ENCODE peak calls at places on chromosome 19, in four cellular contexts. L is PC-9, E is GM23248, U is SK-N-SH. H is an unnamed sample.

GRCh38 chr19:3034845-3035541 is 5.9 kb upstream of the TLE2 start:
- DNase-seq in L (no peak), E (peak; percentile 59), U (no peak), H (peak; percentile 53)

GRCh38 chr19:49894879-49895565 is 1.7 kb downstream of the IL4I1 start:
- DNase-seq in L (no peak), E (no peak), U (no peak), H (no peak)

GRCh38 chr19:35509018-35509652 is 4.3 kb downstream of the DMKN start:
- DNase-seq in L (peak; percentile 69), E (peak; percentile 38), U (no peak), H (peak; percentile 78)

GRCh38 chr19:10001899-10002298 is 8.4 kb downstream of the COL5A3 start:
- DNase-seq in L (no peak), E (peak; percentile 66), U (no peak), H (peak; percentile 72)

GRCh38 chr19:3785464-3785937 is 680 bp downstream of the MATK start:
- DNase-seq in L (no peak), E (no peak), U (no peak), H (no peak)

GRCh38 chr19:29833614-29834261 is 21.9 kb downstream of the CCNE1 start:
- DNase-seq in L (no peak), E (no peak), U (no peak), H (no peak)

GRCh38 chr19:19410553-19411550 is 5.4 kb downstream of the GATAD2A start:
- DNase-seq in L (no peak), E (peak; percentile 67), U (no peak), H (no peak)

GRCh38 chr19:35029737-35030256 is 473 bp upstream of the SCN1B start:
- DNase-seq in L (no peak), E (peak; percentile 12), U (peak; percentile 63), H (peak; percentile 60)

GRCh38 chr19:58578430-58578925 is 5.3 kb upstream of the MZF1 start:
- DNase-seq in L (no peak), E (peak; percentile 46), U (no peak), H (no peak)

GRCh38 chr19:31478241-31478640 is 129.0 kb upstream of the TSHZ3 start:
- DNase-seq in L (no peak), E (no peak), U (no peak), H (no peak)

GRCh38 chr19:38538793-38539528 is 78.8 kb downstream of the MAP4K1 start:
- DNase-seq in L (peak; percentile 59), E (no peak), U (no peak), H (no peak)

GRCh38 chr19:54576411-54576976 is 2.9 kb downstream of the LILRA2 start:
- DNase-seq in L (no peak), E (no peak), U (no peak), H (peak; percentile 5)

GRCh38 chr19:18586311-18586710 is 2.3 kb upstream of the REX1BD start:
- DNase-seq in L (no peak), E (peak; percentile 26), U (no peak), H (no peak)

GRCh38 chr19:3336680-3337523 is 29.5 kb upstream of the NFIC start:
- DNase-seq in L (peak; percentile 62), E (peak; percentile 74), U (peak; percentile 76), H (no peak)

GRCh38 chr19:17490411-17490810 is 20.1 kb downstream of the SLC27A1 start:
- DNase-seq in L (no peak), E (no peak), U (no peak), H (no peak)

GRCh38 chr19:38266981-38267597 is 2.7 kb downstream of the SPINT2 start:
- DNase-seq in L (peak; percentile 77), E (peak; percentile 72), U (no peak), H (no peak)

GRCh38 chr19:51246153-51246552 is 4.7 kb upstream of the SIGLECL1 start:
- DNase-seq in L (peak; percentile 43), E (no peak), U (no peak), H (peak; percentile 16)
- H3K4me2 ChIP-seq in L (no peak overlapping the region), E (no peak overlapping the region), U (no peak overlapping the region), H (no peak overlapping the region)

GRCh38 chr19:41864374-41864773 is 4.3 kb downstream of the RPS19 start:
- DNase-seq in L (no peak), E (no peak), U (no peak), H (no peak)

GRCh38 chr19:41862445-41862986 is 2.5 kb downstream of the RPS19 start:
- DNase-seq in L (no peak), E (no peak), U (no peak), H (no peak)

GRCh38 chr19:41861846-41862245 is 1.8 kb downstream of the RPS19 start:
- DNase-seq in L (no peak), E (no peak), U (no peak), H (no peak)

GRCh38 chr19:41861098-41861768 is 1.2 kb downstream of the RPS19 start:
- DNase-seq in L (no peak), E (no peak), U (no peak), H (no peak)

DNA sequence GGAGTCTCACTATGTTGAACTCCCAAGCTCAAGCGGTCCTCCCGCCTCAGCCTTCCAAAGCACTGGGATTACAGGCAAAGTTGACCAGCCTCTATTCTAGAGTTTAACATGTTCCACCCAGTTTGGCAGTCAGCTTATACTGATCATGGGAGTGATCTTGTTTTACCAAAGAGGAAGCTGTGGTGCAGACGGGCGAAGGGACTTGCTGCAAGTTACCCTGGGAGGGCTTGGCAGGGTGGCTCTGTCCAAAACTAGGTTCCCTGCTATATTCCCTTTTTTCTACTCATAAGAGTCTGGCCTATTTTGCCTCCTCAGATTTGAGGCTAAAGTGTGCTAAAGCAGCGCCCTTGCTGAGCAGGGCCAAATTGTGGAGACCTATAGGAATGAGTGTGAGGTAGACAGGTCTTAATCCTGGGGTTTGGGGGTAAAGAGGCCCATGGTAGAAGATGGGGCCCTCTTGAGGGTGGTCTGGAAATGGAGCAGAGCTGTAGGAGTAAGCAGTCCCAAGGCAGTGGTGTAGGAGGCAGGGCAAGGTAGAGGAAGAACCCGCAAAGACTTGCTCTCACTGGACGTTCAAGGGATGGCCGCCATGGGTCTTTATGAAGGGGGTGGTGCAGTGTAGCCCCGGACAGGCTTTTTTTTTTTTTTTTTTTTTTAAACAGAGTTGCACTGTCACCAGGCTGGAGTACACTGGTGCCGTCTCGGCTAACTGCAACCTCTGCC is 3.3 kb downstream of the RPS19 start:
- DNase-seq in L (no peak), E (no peak), U (no peak), H (no peak)
- H3F3A ChIP-seq in L (peaks cover 79% of the 10 kb centered on the region), E (peaks cover 67% of the 10 kb centered on the region), U (peaks cover 46% of the 10 kb centered on the region), H (peaks cover 74% of the 10 kb centered on the region)

GRCh38 chr19:47473336-47473735 is 1.6 kb upstream of the SLC8A2 start:
- DNase-seq in L (no peak), E (no peak), U (no peak), H (no peak)

GRCh38 chr19:47470447-47471195 is 1.1 kb downstream of the SLC8A2 start:
- DNase-seq in L (no peak), E (no peak), U (no peak), H (no peak)

GRCh38 chr19:47469719-47470118 is 2.0 kb downstream of the SLC8A2 start:
- DNase-seq in L (no peak), E (no peak), U (no peak), H (no peak)

GRCh38 chr19:47471381-47471732 is 336 bp downstream of the SLC8A2 start:
- DNase-seq in L (no peak), E (no peak), U (no peak), H (no peak)

GRCh38 chr19:47471733-47472457 is at the start of gene SLC8A2:
- DNase-seq in L (peak; percentile 45), E (peak; percentile 67), U (peak; percentile 99), H (peak; percentile 95)
- H3K4me3 ChIP-seq in L (no peak within 1 kb of the TSS), E (no peak within 1 kb of the TSS), U (peak within 1 kb of the TSS; percentile 49), H (peak within 1 kb of the TSS; percentile 94)

DNA sequence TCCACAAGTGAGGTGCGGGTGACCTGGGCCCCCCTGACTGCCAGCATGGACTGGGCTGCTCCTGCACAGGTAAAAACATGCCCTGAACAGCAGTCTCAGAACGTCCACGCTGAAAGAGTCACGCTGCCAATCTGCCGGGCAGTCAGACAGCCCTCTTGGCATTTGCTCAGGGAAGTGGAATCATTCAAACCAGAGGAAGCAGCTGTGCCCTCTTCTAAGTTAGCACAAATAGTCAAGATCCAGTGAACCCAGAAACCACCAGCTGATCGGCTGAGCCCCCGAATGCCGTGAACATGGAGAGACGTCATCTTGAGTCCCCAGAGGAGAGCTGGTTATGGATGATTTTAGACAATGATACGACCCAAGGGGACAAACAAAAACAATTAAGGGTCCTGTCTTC is 34.4 kb downstream of the KLF2 start:
- DNase-seq in L (no peak), E (no peak), U (no peak), H (no peak)
- H3K4me2 ChIP-seq in L (no peak overlapping the region), E (no peak overlapping the region), U (no peak overlapping the region), H (no peak overlapping the region)

DNA sequence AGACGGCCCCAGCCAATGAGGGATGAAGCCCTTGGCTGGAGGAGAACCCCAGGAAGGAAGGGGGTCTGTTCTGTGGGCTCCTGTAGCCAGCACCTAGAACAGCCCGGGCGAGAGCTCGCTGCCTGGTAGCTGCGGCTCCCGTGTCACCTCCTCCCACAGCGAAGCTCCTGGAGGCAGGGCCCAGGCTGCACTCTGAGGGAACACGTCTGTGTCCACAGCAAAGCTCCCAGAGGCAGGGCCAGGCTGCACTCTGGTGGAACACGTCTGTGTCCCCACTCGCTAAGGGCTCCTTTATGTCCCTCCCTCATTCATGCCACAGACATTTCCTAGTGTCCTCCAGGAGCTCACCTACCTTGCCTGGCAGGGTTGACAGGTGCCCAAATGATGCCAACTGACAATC is 8.4 kb downstream of the TRAPPC6A start:
- DNase-seq in L (no peak), E (no peak), U (no peak), H (no peak)
- H3F3A ChIP-seq in L (peaks cover 8% of the 10 kb centered on the region), E (peaks cover 5% of the 10 kb centered on the region), U (no peaks in the 10 kb centered on the region), H (no peaks in the 10 kb centered on the region)

DNA sequence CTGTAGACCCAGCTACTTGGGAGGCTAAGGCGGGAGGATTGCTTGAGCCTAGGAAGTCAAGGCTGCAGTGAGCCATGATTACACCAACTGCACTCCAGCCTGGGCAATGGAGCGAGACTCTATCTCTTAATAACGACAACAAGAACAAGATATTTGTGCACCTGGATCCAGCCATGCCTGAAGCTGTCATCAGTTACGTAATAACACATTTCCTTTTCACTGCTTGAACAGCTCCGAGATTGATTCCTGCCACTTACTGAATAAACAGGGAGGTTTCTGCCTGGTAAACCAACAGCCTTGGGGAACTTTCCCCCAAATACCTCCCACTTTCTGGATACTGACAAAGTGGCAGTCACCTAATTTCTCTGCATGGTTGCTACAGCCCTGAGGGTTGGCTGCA is 5.4 kb downstream of the KANK2 start:
- DNase-seq in L (no peak), E (no peak), U (no peak), H (no peak)
- H3K4me3 ChIP-seq in L (no peak overlapping the region), E (no peak overlapping the region), U (no peak overlapping the region), H (no peak overlapping the region)

GRCh38 chr19:468587-469256 is 7.9 kb upstream of the SHC2 start:
- DNase-seq in L (no peak), E (no peak), U (no peak), H (no peak)
- H3K4me2 ChIP-seq in L (no peak overlapping the region), E (no peak overlapping the region), U (no peak overlapping the region), H (no peak overlapping the region)

GRCh38 chr19:16118489-16119033 is 6.9 kb downstream of the RAB8A start:
- DNase-seq in L (no peak), E (no peak), U (no peak), H (no peak)
- H3F3A ChIP-seq in L (no peaks in the 10 kb centered on the region), E (no peaks in the 10 kb centered on the region), U (no peaks in the 10 kb centered on the region), H (no peaks in the 10 kb centered on the region)

H was measured in GM23338.